ENCODE peak calls at places on chromosomes 5 and 9, in eight cellular contexts. One of them, this sample, is unnamed.

GRCh38 chr9:99559776-99560175 is 261.9 kb upstream of the NR4A3 start:
- DNase-seq in sigmoid colon: no peak
- DNase-seq in A549: no peak
- DNase-seq in cardiac muscle cell: no peak
- DNase-seq in keratinocyte: no peak
- DNase-seq in psoas muscle: no peak
- DNase-seq in body of pancreas: no peak
- DNase-seq in lower lobe of right lung: no peak
- DNase-seq in this sample: no peak

GRCh38 chr5:181241393-181241975 is 2.2 kb downstream of the RACK1 start:
- DNase-seq in sigmoid colon: peak; percentile 50
- DNase-seq in A549: peak; percentile 64
- DNase-seq in cardiac muscle cell: peak; percentile 85
- DNase-seq in keratinocyte: no peak
- DNase-seq in psoas muscle: peak; percentile 68
- DNase-seq in body of pancreas: no peak
- DNase-seq in lower lobe of right lung: no peak
- DNase-seq in this sample: peak; percentile 94

GRCh38 chr5:72598461-72599433 is 91.5 kb upstream of the ZNF366 start:
- DNase-seq in sigmoid colon: no peak
- DNase-seq in A549: no peak
- DNase-seq in cardiac muscle cell: peak; percentile 93
- DNase-seq in keratinocyte: no peak
- DNase-seq in psoas muscle: no peak
- DNase-seq in body of pancreas: no peak
- DNase-seq in lower lobe of right lung: no peak
- DNase-seq in this sample: peak; percentile 56

GRCh38 chr5:132001647-132002561 is 9.6 kb downstream of the ACSL6 start:
- DNase-seq in sigmoid colon: no peak
- DNase-seq in A549: no peak
- DNase-seq in cardiac muscle cell: peak; percentile 25
- DNase-seq in keratinocyte: no peak
- DNase-seq in psoas muscle: peak; percentile 82
- DNase-seq in body of pancreas: peak; percentile 30
- DNase-seq in lower lobe of right lung: peak; percentile 28
- DNase-seq in this sample: no peak

GRCh38 chr5:79074641-79075040 is 5.1 kb downstream of the BHMT2 start:
- DNase-seq in sigmoid colon: no peak
- DNase-seq in A549: peak; percentile 6
- DNase-seq in cardiac muscle cell: peak; percentile 56
- DNase-seq in keratinocyte: no peak
- DNase-seq in psoas muscle: no peak
- DNase-seq in body of pancreas: no peak
- DNase-seq in lower lobe of right lung: no peak
- DNase-seq in this sample: peak; percentile 76

GRCh38 chr9:104138243-104138642 is 44.1 kb downstream of the SMC2 start:
- DNase-seq in sigmoid colon: no peak
- DNase-seq in A549: no peak
- DNase-seq in cardiac muscle cell: no peak
- DNase-seq in keratinocyte: no peak
- DNase-seq in psoas muscle: no peak
- DNase-seq in body of pancreas: no peak
- DNase-seq in lower lobe of right lung: no peak
- DNase-seq in this sample: no peak

GRCh38 chr5:149464796-149465489 is 85.9 kb upstream of the IL17B start:
- DNase-seq in sigmoid colon: peak; percentile 84
- DNase-seq in A549: no peak
- DNase-seq in cardiac muscle cell: peak; percentile 72
- DNase-seq in keratinocyte: no peak
- DNase-seq in psoas muscle: peak; percentile 70
- DNase-seq in body of pancreas: peak; percentile 16
- DNase-seq in lower lobe of right lung: no peak
- DNase-seq in this sample: peak; percentile 60

GRCh38 chr5:10467281-10468198 is 25.9 kb downstream of the ROPN1L start:
- DNase-seq in sigmoid colon: no peak
- DNase-seq in A549: no peak
- DNase-seq in cardiac muscle cell: peak; percentile 64
- DNase-seq in keratinocyte: no peak
- DNase-seq in psoas muscle: no peak
- DNase-seq in body of pancreas: no peak
- DNase-seq in lower lobe of right lung: no peak
- DNase-seq in this sample: peak; percentile 45

GRCh38 chr5:179209359-179210150 is 135.7 kb downstream of the ADAMTS2 start:
- DNase-seq in sigmoid colon: no peak
- DNase-seq in A549: no peak
- DNase-seq in cardiac muscle cell: peak; percentile 60
- DNase-seq in keratinocyte: no peak
- DNase-seq in psoas muscle: peak; percentile 49
- DNase-seq in body of pancreas: no peak
- DNase-seq in lower lobe of right lung: no peak
- DNase-seq in this sample: no peak

GRCh38 chr5:72018158-72018803 is 89.0 kb upstream of the MAP1B start:
- DNase-seq in sigmoid colon: no peak
- DNase-seq in A549: peak; percentile 74
- DNase-seq in cardiac muscle cell: peak; percentile 63
- DNase-seq in keratinocyte: peak; percentile 26
- DNase-seq in psoas muscle: no peak
- DNase-seq in body of pancreas: peak; percentile 77
- DNase-seq in lower lobe of right lung: peak; percentile 47
- DNase-seq in this sample: peak; percentile 65

GRCh38 chr5:80187274-80187673 is 68.6 kb downstream of the SERINC5 start:
- DNase-seq in sigmoid colon: no peak
- DNase-seq in A549: no peak
- DNase-seq in cardiac muscle cell: no peak
- DNase-seq in keratinocyte: no peak
- DNase-seq in psoas muscle: no peak
- DNase-seq in body of pancreas: no peak
- DNase-seq in lower lobe of right lung: no peak
- DNase-seq in this sample: peak; percentile 26

GRCh38 chr9:86794356-86795046 is 152.8 kb downstream of the GAS1 start:
- DNase-seq in sigmoid colon: no peak
- DNase-seq in A549: no peak
- DNase-seq in cardiac muscle cell: peak; percentile 91
- DNase-seq in keratinocyte: no peak
- DNase-seq in psoas muscle: no peak
- DNase-seq in body of pancreas: no peak
- DNase-seq in lower lobe of right lung: no peak
- DNase-seq in this sample: no peak

GRCh38 chr5:15734058-15734457 is 234.1 kb downstream of the FBXL7 start:
- DNase-seq in sigmoid colon: no peak
- DNase-seq in A549: peak; percentile 2
- DNase-seq in cardiac muscle cell: no peak
- DNase-seq in keratinocyte: no peak
- DNase-seq in psoas muscle: no peak
- DNase-seq in body of pancreas: no peak
- DNase-seq in lower lobe of right lung: no peak
- DNase-seq in this sample: no peak

GRCh38 chr5:128341056-128341455 is 197.0 kb downstream of the FBN2 start:
- DNase-seq in sigmoid colon: no peak
- DNase-seq in A549: no peak
- DNase-seq in cardiac muscle cell: peak; percentile 89
- DNase-seq in keratinocyte: no peak
- DNase-seq in psoas muscle: no peak
- DNase-seq in body of pancreas: no peak
- DNase-seq in lower lobe of right lung: no peak
- DNase-seq in this sample: peak; percentile 91

GRCh38 chr9:131394464-131395026 is 659 bp downstream of the PRRC2B start:
- DNase-seq in sigmoid colon: peak; percentile 77
- DNase-seq in A549: no peak
- DNase-seq in cardiac muscle cell: peak; percentile 54
- DNase-seq in keratinocyte: no peak
- DNase-seq in psoas muscle: peak; percentile 80
- DNase-seq in body of pancreas: peak; percentile 61
- DNase-seq in lower lobe of right lung: peak; percentile 59
- DNase-seq in this sample: no peak

GRCh38 chr9:114776683-114777399 is 29.0 kb downstream of the TNFSF15 start:
- DNase-seq in sigmoid colon: no peak
- DNase-seq in A549: no peak
- DNase-seq in cardiac muscle cell: no peak
- DNase-seq in keratinocyte: no peak
- DNase-seq in psoas muscle: no peak
- DNase-seq in body of pancreas: no peak
- DNase-seq in lower lobe of right lung: no peak
- DNase-seq in this sample: no peak

GRCh38 chr9:108784998-108785397 is 70.8 kb downstream of the ACTL7B start:
- DNase-seq in sigmoid colon: no peak
- DNase-seq in A549: no peak
- DNase-seq in cardiac muscle cell: peak; percentile 94
- DNase-seq in keratinocyte: no peak
- DNase-seq in psoas muscle: no peak
- DNase-seq in body of pancreas: no peak
- DNase-seq in lower lobe of right lung: no peak
- DNase-seq in this sample: no peak

GRCh38 chr9:17929506-17929905 is 350.6 kb downstream of the SH3GL2 start:
- DNase-seq in sigmoid colon: no peak
- DNase-seq in A549: no peak
- DNase-seq in cardiac muscle cell: no peak
- DNase-seq in keratinocyte: no peak
- DNase-seq in psoas muscle: no peak
- DNase-seq in body of pancreas: no peak
- DNase-seq in lower lobe of right lung: no peak
- DNase-seq in this sample: no peak

GRCh38 chr5:150142800-150143724 is 12.6 kb downstream of the PDGFRB start:
- DNase-seq in sigmoid colon: peak; percentile 96
- DNase-seq in A549: peak; percentile 78
- DNase-seq in cardiac muscle cell: peak; percentile 95
- DNase-seq in keratinocyte: no peak
- DNase-seq in psoas muscle: peak; percentile 90
- DNase-seq in body of pancreas: peak; percentile 38
- DNase-seq in lower lobe of right lung: no peak
- DNase-seq in this sample: peak; percentile 90

GRCh38 chr9:124857533-124858162 is 4.1 kb downstream of the RPL35 start:
- DNase-seq in sigmoid colon: no peak
- DNase-seq in A549: no peak
- DNase-seq in cardiac muscle cell: no peak
- DNase-seq in keratinocyte: no peak
- DNase-seq in psoas muscle: no peak
- DNase-seq in body of pancreas: peak; percentile 40
- DNase-seq in lower lobe of right lung: no peak
- DNase-seq in this sample: no peak

GRCh38 chr9:124854161-124854560 is 901 bp downstream of the WDR38 start:
- DNase-seq in sigmoid colon: no peak
- DNase-seq in A549: no peak
- DNase-seq in cardiac muscle cell: no peak
- DNase-seq in keratinocyte: no peak
- DNase-seq in psoas muscle: no peak
- DNase-seq in body of pancreas: no peak
- DNase-seq in lower lobe of right lung: no peak
- DNase-seq in this sample: no peak

GRCh38 chr9:124854822-124855221 is 1.6 kb downstream of the WDR38 start:
- DNase-seq in sigmoid colon: no peak
- DNase-seq in A549: no peak
- DNase-seq in cardiac muscle cell: no peak
- DNase-seq in keratinocyte: no peak
- DNase-seq in psoas muscle: no peak
- DNase-seq in body of pancreas: no peak
- DNase-seq in lower lobe of right lung: no peak
- DNase-seq in this sample: no peak

GRCh38 chr9:124855566-124855943 is 2.3 kb downstream of the WDR38 start:
- DNase-seq in sigmoid colon: no peak
- DNase-seq in A549: no peak
- DNase-seq in cardiac muscle cell: no peak
- DNase-seq in keratinocyte: no peak
- DNase-seq in psoas muscle: no peak
- DNase-seq in body of pancreas: no peak
- DNase-seq in lower lobe of right lung: no peak
- DNase-seq in this sample: no peak

GRCh38 chr9:124855944-124856773 is 2.9 kb downstream of the WDR38 start:
- DNase-seq in sigmoid colon: no peak
- DNase-seq in A549: peak; percentile 67
- DNase-seq in cardiac muscle cell: peak; percentile 36
- DNase-seq in keratinocyte: no peak
- DNase-seq in psoas muscle: no peak
- DNase-seq in body of pancreas: peak; percentile 60
- DNase-seq in lower lobe of right lung: no peak
- DNase-seq in this sample: peak; percentile 41
- TF ChIP-seq CTCF in sigmoid colon: no peak
- TF ChIP-seq CTCF in A549: peak; percentile 40
- TF ChIP-seq CTCF in cardiac muscle cell: peak; percentile 33
- TF ChIP-seq CTCF in keratinocyte: peak; percentile 49
- TF ChIP-seq CTCF in psoas muscle: no peak
- TF ChIP-seq CTCF in body of pancreas: peak; percentile 35
- TF ChIP-seq CTCF in lower lobe of right lung: no peak
- TF ChIP-seq CTCF in this sample: peak; percentile 46

GRCh38 chr9:134455951-134456739 is 129.9 kb downstream of the RXRA start:
- DNase-seq in sigmoid colon: peak; percentile 96
- DNase-seq in A549: peak; percentile 64
- DNase-seq in cardiac muscle cell: peak; percentile 99
- DNase-seq in keratinocyte: peak; percentile 80
- DNase-seq in psoas muscle: peak; percentile 89
- DNase-seq in body of pancreas: peak; percentile 63
- DNase-seq in lower lobe of right lung: peak; percentile 87
- DNase-seq in this sample: peak; percentile 79
- H3K4me3 ChIP-seq in sigmoid colon: peak overlapping the region; percentile 40
- H3K4me3 ChIP-seq in A549: no peak overlapping the region
- H3K4me3 ChIP-seq in cardiac muscle cell: no peak overlapping the region
- H3K4me3 ChIP-seq in keratinocyte: peak overlapping the region; percentile 18
- H3K4me3 ChIP-seq in psoas muscle: peak overlapping the region; percentile 53
- H3K4me3 ChIP-seq in body of pancreas: no peak overlapping the region
- H3K4me3 ChIP-seq in lower lobe of right lung: peak overlapping the region; percentile 51
- H3K4me3 ChIP-seq in this sample: no peak overlapping the region

DNA sequence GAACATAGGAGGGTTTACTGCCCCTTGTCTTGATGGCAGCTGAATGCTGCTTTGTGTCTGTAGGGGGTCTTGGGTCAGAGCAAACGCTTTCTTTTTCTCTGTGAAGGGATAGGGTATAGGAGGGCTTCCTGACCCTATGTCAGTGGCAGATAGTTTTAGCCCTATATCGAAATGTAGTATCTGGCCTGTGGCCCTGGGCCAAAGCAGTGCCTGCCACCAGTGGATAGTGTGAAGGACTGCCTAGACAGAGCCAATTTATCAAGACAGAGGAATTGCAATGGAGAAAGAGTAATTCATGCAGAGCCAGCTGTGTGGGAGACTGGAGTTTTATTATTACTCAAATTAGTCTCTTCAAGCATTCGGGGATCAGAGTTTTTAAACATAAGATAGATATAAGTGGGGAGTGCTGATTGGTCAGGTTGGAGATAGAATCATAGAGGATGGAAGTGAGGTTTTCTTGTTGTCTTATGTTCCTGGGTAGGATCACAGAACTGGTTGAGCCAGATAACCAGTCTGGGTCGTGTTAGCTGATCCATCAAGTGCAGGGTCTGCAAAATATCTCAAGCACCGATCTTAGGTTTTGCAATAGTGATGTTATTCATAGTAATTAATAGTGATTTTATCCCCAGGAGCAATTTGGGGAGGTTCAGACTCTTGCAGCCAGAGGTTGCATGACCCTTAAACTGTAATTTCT is 178.5 kb downstream of the GDNF start:
- DNase-seq in sigmoid colon: no peak
- DNase-seq in A549: no peak
- DNase-seq in cardiac muscle cell: no peak
- DNase-seq in keratinocyte: no peak
- DNase-seq in psoas muscle: no peak
- DNase-seq in body of pancreas: no peak
- DNase-seq in lower lobe of right lung: no peak
- DNase-seq in this sample: peak; percentile 8
- TF ChIP-seq CTCF in sigmoid colon: no peak
- TF ChIP-seq CTCF in A549: no peak
- TF ChIP-seq CTCF in cardiac muscle cell: no peak
- TF ChIP-seq CTCF in keratinocyte: no peak
- TF ChIP-seq CTCF in psoas muscle: no peak
- TF ChIP-seq CTCF in body of pancreas: no peak
- TF ChIP-seq CTCF in lower lobe of right lung: no peak
- TF ChIP-seq CTCF in this sample: no peak

GRCh38 chr9:133133680-133134418 is 12.8 kb upstream of the RALGDS start:
- DNase-seq in sigmoid colon: peak; percentile 96
- DNase-seq in A549: peak; percentile 95
- DNase-seq in cardiac muscle cell: peak; percentile 96
- DNase-seq in keratinocyte: peak; percentile 94
- DNase-seq in psoas muscle: peak; percentile 95
- DNase-seq in body of pancreas: peak; percentile 97
- DNase-seq in lower lobe of right lung: peak; percentile 91
- DNase-seq in this sample: peak; percentile 97
- H3K4me3 ChIP-seq in sigmoid colon: no peak overlapping the region
- H3K4me3 ChIP-seq in A549: no peak overlapping the region
- H3K4me3 ChIP-seq in cardiac muscle cell: no peak overlapping the region
- H3K4me3 ChIP-seq in keratinocyte: no peak overlapping the region
- H3K4me3 ChIP-seq in psoas muscle: peak overlapping the region; percentile 12
- H3K4me3 ChIP-seq in body of pancreas: no peak overlapping the region
- H3K4me3 ChIP-seq in lower lobe of right lung: no peak overlapping the region
- H3K4me3 ChIP-seq in this sample: no peak overlapping the region